ENCODE peak calls at places on chromosomes 3 and 15, in seven cellular contexts. X, V, N, S, J, G and Z are unnamed samples.

GRCh38 chr3:49906004-49906860 is 2.6 kb upstream of the MST1R start:
- DNase-seq in N (peak), J (peak), V (peak), S (peak), G (peak), X (peak), Z (peak)

GRCh38 chr3:158368271-158368670 is 202.7 kb upstream of the MLF1 start:
- DNase-seq in V (no peak), G (no peak), S (no peak), X (no peak), J (no peak), N (no peak), Z (no peak)

GRCh38 chr3:196502775-196503181 is 790 bp downstream of the RNF168 start:
- DNase-seq in S (no peak), N (peak), J (peak), V (peak), G (peak), X (peak), Z (peak)

GRCh38 chr15:31338879-31339557 is 12.4 kb downstream of the KLF13 start:
- DNase-seq in N (peak), G (peak), X (peak), V (peak), S (peak), J (no peak), Z (no peak)

GRCh38 chr15:38699633-38700230 is 135.1 kb upstream of the RASGRP1 start:
- DNase-seq in V (peak), J (peak), N (no peak), X (peak), G (no peak), S (peak), Z (peak)

GRCh38 chr3:127452321-127452821 is 138.2 kb downstream of the TPRA1 start:
- DNase-seq in G (no peak), V (no peak), N (no peak), S (no peak), X (no peak), J (no peak), Z (no peak)

GRCh38 chr15:63195257-63196023 is 6.0 kb downstream of the RAB8B start:
- DNase-seq in J (no peak), N (peak), X (no peak), V (no peak), S (no peak), G (peak), Z (no peak)

GRCh38 chr3:175200391-175200790 is 341.3 kb downstream of the NAALADL2 start:
- DNase-seq in V (peak), N (no peak), J (no peak), G (no peak), X (no peak), S (no peak), Z (no peak)

GRCh38 chr3:157865449-157865862 is 240.8 kb downstream of the SHOX2 start:
- DNase-seq in G (peak), J (peak), S (peak), V (peak), X (peak), N (no peak), Z (peak)

GRCh38 chr3:100899440-100900091 is 93.7 kb downstream of the ABI3BP start:
- DNase-seq in S (no peak), G (no peak), N (no peak), J (no peak), V (peak), X (peak), Z (no peak)

GRCh38 chr3:122941233-122942206 is 86.0 kb downstream of the SEMA5B start:
- DNase-seq in X (no peak), S (no peak), V (peak), G (no peak), N (no peak), J (no peak), Z (no peak)

GRCh38 chr3:38129058-38129457 is 7.9 kb downstream of the ACAA1 start:
- DNase-seq in S (no peak), V (no peak), J (no peak), X (no peak), N (no peak), G (no peak), Z (no peak)

DNA sequence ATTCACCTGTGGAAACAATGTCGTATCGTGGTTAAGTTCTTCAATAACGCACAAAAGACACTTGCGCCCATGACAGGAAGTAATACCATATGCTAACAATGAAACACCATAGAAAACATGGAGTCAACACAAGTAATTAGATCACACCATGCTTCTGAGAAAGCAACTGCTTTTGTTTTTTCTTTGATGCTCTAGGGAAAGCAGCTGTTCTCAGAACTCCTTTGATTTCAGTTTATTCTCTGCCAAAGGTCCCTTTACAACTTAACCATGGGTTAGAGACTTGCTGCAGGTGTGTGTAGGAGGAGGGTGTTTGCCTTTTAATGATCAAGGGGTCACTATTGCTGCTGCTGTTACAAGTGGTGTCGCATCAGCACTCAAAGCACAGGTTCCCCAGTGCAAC is 324.0 kb upstream of the SLCO3A1 start:
- DNase-seq in J (no peak), V (no peak), S (no peak), G (no peak), X (no peak), N (no peak), Z (no peak)
- H3K4me3 ChIP-seq in J (no peak), V (no peak), S (no peak), G (no peak), X (no peak), N (no peak), Z (no peak)

GRCh38 chr3:128491071-128491899 is 1.7 kb downstream of the GATA2 start:
- DNase-seq in G (no peak), V (no peak), N (peak), X (peak), S (no peak), J (no peak), Z (no peak)

GRCh38 chr3:128493221-128494151 is 485 bp upstream of the GATA2 start:
- DNase-seq in G (no peak), X (no peak), V (no peak), S (peak), N (no peak), J (no peak), Z (no peak)

GRCh38 chr3:128491900-128492352 is 1.1 kb downstream of the GATA2 start:
- DNase-seq in S (peak), N (no peak), G (no peak), J (no peak), X (no peak), V (peak), Z (peak)

GRCh38 chr3:128494152-128494650 is 1.2 kb upstream of the GATA2 start:
- DNase-seq in G (no peak), J (no peak), V (no peak), N (no peak), S (no peak), X (no peak), Z (no peak)

GRCh38 chr3:128492353-128493220 is at the start of gene GATA2:
- DNase-seq in V (no peak), J (peak), S (no peak), G (peak), N (no peak), X (peak), Z (no peak)
- H3K4me3 ChIP-seq in V (no peak), J (no peak), S (no peak), G (no peak), N (peak), X (peak), Z (no peak)

DNA sequence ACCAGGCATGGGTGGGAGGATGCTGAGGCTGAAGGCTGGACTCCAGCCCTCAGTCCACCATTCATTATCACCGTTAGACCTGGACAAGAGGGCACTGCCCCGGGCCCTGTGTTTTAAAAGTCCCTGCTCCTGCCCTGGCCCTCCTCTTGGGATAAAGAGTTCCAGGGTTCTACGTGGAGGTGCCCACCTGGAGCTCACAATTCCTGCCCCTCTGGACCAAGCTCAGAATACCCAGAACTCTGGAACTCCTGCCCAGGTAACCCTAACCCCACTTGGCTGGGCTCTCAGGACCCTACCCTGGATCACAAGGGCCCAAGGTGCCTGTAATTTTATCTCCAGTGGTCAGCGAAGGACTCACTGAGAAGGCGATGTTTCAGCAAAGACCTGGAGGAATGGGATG is 1.2 kb downstream of the CALML4 start:
- DNase-seq in V (no peak), J (peak), X (no peak), N (no peak), G (no peak), S (no peak), Z (no peak)
- H3K4me3 ChIP-seq in V (no peak), J (no peak), X (no peak), N (no peak), G (no peak), S (no peak), Z (no peak)

DNA sequence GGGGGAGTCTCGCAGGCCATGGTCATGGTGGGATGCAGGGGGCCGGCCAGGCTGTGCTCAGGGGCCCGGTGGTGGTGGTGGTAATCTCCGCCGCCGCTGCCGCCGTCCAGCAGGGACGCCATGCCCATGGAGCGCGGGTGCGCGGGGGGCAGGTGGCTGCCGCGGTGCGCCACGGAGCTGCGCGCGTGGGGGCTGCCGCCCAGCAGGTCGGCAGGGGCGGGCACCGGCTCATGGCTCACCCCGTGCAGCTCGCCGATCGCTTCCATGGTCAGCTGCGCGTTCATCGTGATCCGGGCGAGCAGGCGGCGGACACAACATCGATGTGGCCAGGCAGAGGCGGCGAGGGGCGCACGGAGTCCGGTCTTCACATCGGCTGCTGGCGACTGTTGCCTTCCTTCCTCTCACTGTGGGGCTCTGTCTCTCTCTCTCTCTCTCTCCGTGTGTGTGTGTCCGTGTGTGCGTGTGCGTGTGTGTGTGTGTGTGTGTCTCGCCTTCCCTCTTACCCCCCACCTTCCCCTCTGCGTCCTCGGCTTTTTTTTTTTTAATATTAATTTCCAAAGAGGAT is 453 bp downstream of the ONECUT1 start:
- DNase-seq in G (peak), V (no peak), N (no peak), J (no peak), X (no peak), S (peak), Z (no peak)
- H3K4me3 ChIP-seq in G (peak), V (peak), N (peak), J (no peak), X (peak), S (no peak), Z (peak)

GRCh38 chr3:39148116-39149058 is 5.0 kb downstream of the CSRNP1 start:
- DNase-seq in S (peak), J (no peak), V (peak), N (peak), X (no peak), G (no peak), Z (peak)

GRCh38 chr3:39149059-39149455 is 4.3 kb downstream of the CSRNP1 start:
- DNase-seq in S (no peak), N (no peak), G (no peak), V (peak), X (no peak), J (no peak), Z (no peak)

GRCh38 chr3:39150803-39151631 is 2.4 kb downstream of the CSRNP1 start:
- DNase-seq in N (peak), J (peak), G (peak), S (peak), V (peak), X (peak), Z (peak)

GRCh38 chr3:39150170-39150802 is 3.1 kb downstream of the CSRNP1 start:
- DNase-seq in J (no peak), N (peak), G (no peak), X (no peak), V (no peak), S (no peak), Z (no peak)

GRCh38 chr3:39149498-39150169 is 3.8 kb downstream of the CSRNP1 start:
- DNase-seq in X (peak), J (no peak), V (no peak), S (no peak), G (no peak), N (no peak), Z (no peak)
- H3K4me3 ChIP-seq in X (peak), J (no peak), V (no peak), S (no peak), G (peak), N (no peak), Z (no peak)

GRCh38 chr15:64701051-64701450 is 74.3 kb downstream of the RBPMS2 start:
- DNase-seq in S (no peak), X (no peak), G (no peak), N (no peak), V (no peak), J (no peak), Z (no peak)
- H3K4me3 ChIP-seq in S (no peak), X (no peak), G (peak), N (no peak), V (peak), J (no peak), Z (peak)

DNA sequence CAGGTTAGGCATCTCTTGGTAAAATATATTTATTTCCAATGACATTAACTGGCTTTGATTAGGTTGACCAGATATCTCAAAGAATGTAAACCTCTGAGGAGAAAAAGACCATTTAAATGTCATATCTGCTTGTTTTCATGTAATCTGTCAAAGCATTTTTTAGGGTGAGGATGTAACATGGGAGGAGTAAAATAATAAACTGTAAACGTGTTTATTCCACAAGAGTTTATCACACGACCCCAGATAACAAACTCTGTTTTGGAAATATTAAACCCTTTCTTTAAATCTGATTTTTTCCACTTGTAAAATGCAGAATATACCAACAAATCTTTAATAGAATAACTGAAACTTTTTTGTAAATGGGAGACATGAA is 1.6 kb downstream of the TM4SF1 start:
- DNase-seq in X (no peak), V (no peak), G (no peak), S (no peak), J (no peak), N (no peak), Z (no peak)
- H3K4me3 ChIP-seq in X (peak), V (peak), G (peak), S (no peak), J (no peak), N (no peak), Z (peak)

DNA sequence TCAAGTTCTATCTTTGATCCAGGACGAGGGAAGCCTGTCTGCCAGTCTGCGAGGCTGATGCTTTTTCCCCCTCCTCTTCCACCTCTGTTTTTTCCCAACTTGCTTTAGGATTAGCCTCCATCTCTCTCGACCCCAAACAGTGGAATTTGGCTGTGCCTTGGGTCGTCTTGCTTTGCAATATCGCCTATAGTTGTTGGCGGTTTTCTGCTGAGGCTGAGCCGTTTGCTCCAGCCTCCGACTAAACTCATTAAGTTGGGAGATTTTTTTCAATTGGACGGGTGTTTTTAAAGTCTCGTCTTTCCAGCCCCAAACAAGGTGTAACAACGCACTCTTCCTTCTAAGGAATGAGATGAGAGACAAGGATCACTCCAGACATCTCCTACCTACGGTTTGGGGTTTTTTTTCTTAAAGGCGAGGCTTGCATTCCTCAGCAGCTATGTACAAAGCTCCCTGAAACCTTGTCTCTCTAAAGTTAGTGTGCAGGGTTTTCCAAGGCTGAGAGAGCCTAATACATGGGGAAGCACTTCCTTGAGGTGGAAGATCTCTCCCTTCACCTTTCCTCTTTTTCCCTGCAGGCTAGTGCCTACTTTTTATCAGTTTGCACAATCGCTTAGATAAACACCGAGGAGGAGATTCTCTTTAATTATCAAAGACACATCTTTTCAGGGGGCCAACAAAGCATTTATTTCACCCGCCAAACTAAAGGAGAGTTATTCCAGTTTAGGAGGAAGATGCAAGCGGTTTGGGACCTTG is 4.7 kb upstream of the NR2F2 start:
- DNase-seq in X (peak), J (no peak), V (peak), G (no peak), S (peak), N (no peak), Z (peak)
- H3K4me3 ChIP-seq in X (peak), J (no peak), V (peak), G (peak), S (no peak), N (peak), Z (peak)